ENCODE peak calls at places on chromosomes 6 and 20, in nine cellular contexts. One of them, this sample, is unnamed.

GRCh38 chr6:112839525-112839961 is 492.4 kb downstream of the RFPL4B start:
- DNase-seq in KG1: no peak
- DNase-seq in mesenteric fat pad: no peak
- DNase-seq in endothelial cell: no peak
- DNase-seq in kidney tubule cell: no peak
- DNase-seq in activated T-cell treated with anti-CD3 and anti-CD28 coated beads, Interleukin-2, amount 50 U/mL, for 72 hours: no peak
- DNase-seq in Calu3: no peak
- DNase-seq in heart left ventricle: peak; percentile 5
- DNase-seq in hippocampal formation: no peak
- DNase-seq in this sample: no peak

GRCh38 chr20:47262365-47263013 is 94.0 kb downstream of the ZMYND8 start:
- DNase-seq in kidney tubule cell: no peak
- DNase-seq in KG1: no peak
- DNase-seq in activated T-cell treated with anti-CD3 and anti-CD28 coated beads, Interleukin-2, amount 50 U/mL, for 72 hours: no peak
- DNase-seq in heart left ventricle: no peak
- DNase-seq in endothelial cell: no peak
- DNase-seq in mesenteric fat pad: no peak
- DNase-seq in hippocampal formation: no peak
- DNase-seq in Calu3: no peak
- DNase-seq in this sample: no peak

GRCh38 chr6:131510094-131510493 is 62.9 kb upstream of the ARG1 start:
- DNase-seq in kidney tubule cell: no peak
- DNase-seq in heart left ventricle: no peak
- DNase-seq in Calu3: no peak
- DNase-seq in activated T-cell treated with anti-CD3 and anti-CD28 coated beads, Interleukin-2, amount 50 U/mL, for 72 hours: no peak
- DNase-seq in endothelial cell: no peak
- DNase-seq in mesenteric fat pad: no peak
- DNase-seq in hippocampal formation: no peak
- DNase-seq in KG1: no peak
- DNase-seq in this sample: no peak

GRCh38 chr20:7926767-7927166 is 13.5 kb downstream of the HAO1 start:
- DNase-seq in Calu3: peak; percentile 12
- DNase-seq in heart left ventricle: no peak
- DNase-seq in kidney tubule cell: peak; percentile 51
- DNase-seq in mesenteric fat pad: no peak
- DNase-seq in activated T-cell treated with anti-CD3 and anti-CD28 coated beads, Interleukin-2, amount 50 U/mL, for 72 hours: no peak
- DNase-seq in hippocampal formation: peak; percentile 5
- DNase-seq in endothelial cell: no peak
- DNase-seq in KG1: no peak
- DNase-seq in this sample: no peak

GRCh38 chr6:147869223-147869600 is 360.7 kb downstream of the SAMD5 start:
- DNase-seq in endothelial cell: no peak
- DNase-seq in Calu3: no peak
- DNase-seq in activated T-cell treated with anti-CD3 and anti-CD28 coated beads, Interleukin-2, amount 50 U/mL, for 72 hours: no peak
- DNase-seq in mesenteric fat pad: no peak
- DNase-seq in kidney tubule cell: no peak
- DNase-seq in hippocampal formation: no peak
- DNase-seq in KG1: no peak
- DNase-seq in heart left ventricle: no peak
- DNase-seq in this sample: no peak

GRCh38 chr20:63855363-63856110 is 5.8 kb upstream of the ABHD16B start:
- DNase-seq in KG1: no peak
- DNase-seq in Calu3: no peak
- DNase-seq in heart left ventricle: no peak
- DNase-seq in endothelial cell: no peak
- DNase-seq in kidney tubule cell: no peak
- DNase-seq in activated T-cell treated with anti-CD3 and anti-CD28 coated beads, Interleukin-2, amount 50 U/mL, for 72 hours: no peak
- DNase-seq in mesenteric fat pad: no peak
- DNase-seq in hippocampal formation: no peak
- DNase-seq in this sample: no peak

GRCh38 chr6:77298298-77298697 is 165.0 kb downstream of the HTR1B start:
- DNase-seq in hippocampal formation: no peak
- DNase-seq in kidney tubule cell: no peak
- DNase-seq in mesenteric fat pad: no peak
- DNase-seq in endothelial cell: no peak
- DNase-seq in activated T-cell treated with anti-CD3 and anti-CD28 coated beads, Interleukin-2, amount 50 U/mL, for 72 hours: no peak
- DNase-seq in KG1: no peak
- DNase-seq in Calu3: no peak
- DNase-seq in heart left ventricle: no peak
- DNase-seq in this sample: no peak

GRCh38 chr6:21033575-21034026 is 499.3 kb downstream of the CDKAL1 start:
- DNase-seq in heart left ventricle: peak; percentile 26
- DNase-seq in kidney tubule cell: peak; percentile 45
- DNase-seq in activated T-cell treated with anti-CD3 and anti-CD28 coated beads, Interleukin-2, amount 50 U/mL, for 72 hours: no peak
- DNase-seq in hippocampal formation: no peak
- DNase-seq in endothelial cell: no peak
- DNase-seq in KG1: no peak
- DNase-seq in mesenteric fat pad: no peak
- DNase-seq in Calu3: no peak
- DNase-seq in this sample: no peak

GRCh38 chr6:7235712-7236311 is 77.2 kb downstream of the SSR1 start:
- DNase-seq in activated T-cell treated with anti-CD3 and anti-CD28 coated beads, Interleukin-2, amount 50 U/mL, for 72 hours: no peak
- DNase-seq in Calu3: peak; percentile 34
- DNase-seq in KG1: no peak
- DNase-seq in heart left ventricle: no peak
- DNase-seq in mesenteric fat pad: no peak
- DNase-seq in kidney tubule cell: peak; percentile 20
- DNase-seq in hippocampal formation: no peak
- DNase-seq in endothelial cell: no peak
- DNase-seq in this sample: no peak

GRCh38 chr6:64736421-64736950 is 970.5 kb downstream of the EYS start:
- DNase-seq in kidney tubule cell: no peak
- DNase-seq in hippocampal formation: no peak
- DNase-seq in KG1: no peak
- DNase-seq in mesenteric fat pad: no peak
- DNase-seq in heart left ventricle: no peak
- DNase-seq in Calu3: no peak
- DNase-seq in activated T-cell treated with anti-CD3 and anti-CD28 coated beads, Interleukin-2, amount 50 U/mL, for 72 hours: no peak
- DNase-seq in endothelial cell: no peak
- DNase-seq in this sample: no peak

GRCh38 chr6:52505726-52506501 is 70.9 kb downstream of the TRAM2 start:
- DNase-seq in Calu3: no peak
- DNase-seq in heart left ventricle: no peak
- DNase-seq in kidney tubule cell: no peak
- DNase-seq in activated T-cell treated with anti-CD3 and anti-CD28 coated beads, Interleukin-2, amount 50 U/mL, for 72 hours: no peak
- DNase-seq in endothelial cell: no peak
- DNase-seq in KG1: no peak
- DNase-seq in hippocampal formation: no peak
- DNase-seq in mesenteric fat pad: no peak
- DNase-seq in this sample: no peak

GRCh38 chr20:4153251-4153650 is 137.9 kb upstream of the RNF24 start:
- DNase-seq in mesenteric fat pad: peak; percentile 45
- DNase-seq in KG1: no peak
- DNase-seq in activated T-cell treated with anti-CD3 and anti-CD28 coated beads, Interleukin-2, amount 50 U/mL, for 72 hours: no peak
- DNase-seq in hippocampal formation: peak; percentile 27
- DNase-seq in heart left ventricle: no peak
- DNase-seq in endothelial cell: no peak
- DNase-seq in Calu3: peak; percentile 26
- DNase-seq in kidney tubule cell: peak; percentile 95
- DNase-seq in this sample: no peak